ENCODE peak calls at places on chromosomes 4 and X, in seven cellular contexts. One of them, this sample, is unnamed.
A peak's percentile ranks its signal among the peaks of the same experiment; 100 is the strongest.

GRCh38 chrX:83501003-83501402 is 7.1 kb upstream of the POU3F4 start:
- DNase-seq in frontal cortex: no peak
- DNase-seq in DMS53: no peak
- DNase-seq in stimulated activated CD8-positive, alpha-beta memory T cell treated with anti-CD3 and anti-CD28 coated beads, Interleukin-15, amount 100 ng/mL, for 4 hours: no peak
- DNase-seq in stimulated activated CD4-positive, alpha-beta T cell treated with anti-CD3 and anti-CD28 coated beads, Interleukin-4, amount 100 ng/mL, for 24 hours: no peak
- DNase-seq in activated T-cell treated with anti-CD3 and anti-CD28 coated beads, Interleukin-2, amount 50 U/mL, for 72 hours: no peak
- DNase-seq in neural crest cell: no peak
- DNase-seq in this sample: no peak

GRCh38 chrX:84188320-84188834 is 378 bp upstream of the RPS6KA6 start:
- DNase-seq in frontal cortex: peak; percentile 33
- DNase-seq in DMS53: peak; percentile 80
- DNase-seq in stimulated activated CD8-positive, alpha-beta memory T cell treated with anti-CD3 and anti-CD28 coated beads, Interleukin-15, amount 100 ng/mL, for 4 hours: no peak
- DNase-seq in stimulated activated CD4-positive, alpha-beta T cell treated with anti-CD3 and anti-CD28 coated beads, Interleukin-4, amount 100 ng/mL, for 24 hours: no peak
- DNase-seq in activated T-cell treated with anti-CD3 and anti-CD28 coated beads, Interleukin-2, amount 50 U/mL, for 72 hours: no peak
- DNase-seq in neural crest cell: peak; percentile 44
- DNase-seq in this sample: no peak

GRCh38 chrX:153944140-153944799 is at the start of gene RENBP:
- DNase-seq in frontal cortex: no peak
- DNase-seq in DMS53: peak; percentile 33
- DNase-seq in stimulated activated CD8-positive, alpha-beta memory T cell treated with anti-CD3 and anti-CD28 coated beads, Interleukin-15, amount 100 ng/mL, for 4 hours: no peak
- DNase-seq in stimulated activated CD4-positive, alpha-beta T cell treated with anti-CD3 and anti-CD28 coated beads, Interleukin-4, amount 100 ng/mL, for 24 hours: peak; percentile 49
- DNase-seq in activated T-cell treated with anti-CD3 and anti-CD28 coated beads, Interleukin-2, amount 50 U/mL, for 72 hours: peak; percentile 54
- DNase-seq in neural crest cell: peak; percentile 44
- DNase-seq in this sample: no peak

GRCh38 chr4:111214371-111214770 is 591.5 kb upstream of the PITX2 start:
- DNase-seq in frontal cortex: no peak
- DNase-seq in DMS53: no peak
- DNase-seq in stimulated activated CD8-positive, alpha-beta memory T cell treated with anti-CD3 and anti-CD28 coated beads, Interleukin-15, amount 100 ng/mL, for 4 hours: no peak
- DNase-seq in stimulated activated CD4-positive, alpha-beta T cell treated with anti-CD3 and anti-CD28 coated beads, Interleukin-4, amount 100 ng/mL, for 24 hours: no peak
- DNase-seq in activated T-cell treated with anti-CD3 and anti-CD28 coated beads, Interleukin-2, amount 50 U/mL, for 72 hours: no peak
- DNase-seq in neural crest cell: no peak
- DNase-seq in this sample: no peak

GRCh38 chr4:16082424-16083216 is 1.2 kb downstream of the PROM1 start:
- DNase-seq in frontal cortex: peak; percentile 33
- DNase-seq in DMS53: peak; percentile 83
- DNase-seq in stimulated activated CD8-positive, alpha-beta memory T cell treated with anti-CD3 and anti-CD28 coated beads, Interleukin-15, amount 100 ng/mL, for 4 hours: no peak
- DNase-seq in stimulated activated CD4-positive, alpha-beta T cell treated with anti-CD3 and anti-CD28 coated beads, Interleukin-4, amount 100 ng/mL, for 24 hours: no peak
- DNase-seq in activated T-cell treated with anti-CD3 and anti-CD28 coated beads, Interleukin-2, amount 50 U/mL, for 72 hours: peak; percentile 30
- DNase-seq in neural crest cell: peak; percentile 66
- DNase-seq in this sample: peak; percentile 11

GRCh38 chr4:90792689-90793088 is 665.5 kb downstream of the CCSER1 start:
- DNase-seq in frontal cortex: no peak
- DNase-seq in DMS53: no peak
- DNase-seq in stimulated activated CD8-positive, alpha-beta memory T cell treated with anti-CD3 and anti-CD28 coated beads, Interleukin-15, amount 100 ng/mL, for 4 hours: no peak
- DNase-seq in stimulated activated CD4-positive, alpha-beta T cell treated with anti-CD3 and anti-CD28 coated beads, Interleukin-4, amount 100 ng/mL, for 24 hours: no peak
- DNase-seq in activated T-cell treated with anti-CD3 and anti-CD28 coated beads, Interleukin-2, amount 50 U/mL, for 72 hours: no peak
- DNase-seq in neural crest cell: no peak
- DNase-seq in this sample: no peak

GRCh38 chr4:101229116-101229515 is 118.2 kb downstream of the PPP3CA start:
- DNase-seq in frontal cortex: no peak
- DNase-seq in DMS53: no peak
- DNase-seq in stimulated activated CD8-positive, alpha-beta memory T cell treated with anti-CD3 and anti-CD28 coated beads, Interleukin-15, amount 100 ng/mL, for 4 hours: no peak
- DNase-seq in stimulated activated CD4-positive, alpha-beta T cell treated with anti-CD3 and anti-CD28 coated beads, Interleukin-4, amount 100 ng/mL, for 24 hours: no peak
- DNase-seq in activated T-cell treated with anti-CD3 and anti-CD28 coated beads, Interleukin-2, amount 50 U/mL, for 72 hours: no peak
- DNase-seq in neural crest cell: no peak
- DNase-seq in this sample: no peak

GRCh38 chrX:49754238-49754857 is 58.6 kb upstream of the PAGE1 start:
- DNase-seq in frontal cortex: no peak
- DNase-seq in DMS53: peak; percentile 77
- DNase-seq in stimulated activated CD8-positive, alpha-beta memory T cell treated with anti-CD3 and anti-CD28 coated beads, Interleukin-15, amount 100 ng/mL, for 4 hours: peak; percentile 0
- DNase-seq in stimulated activated CD4-positive, alpha-beta T cell treated with anti-CD3 and anti-CD28 coated beads, Interleukin-4, amount 100 ng/mL, for 24 hours: peak; percentile 45
- DNase-seq in activated T-cell treated with anti-CD3 and anti-CD28 coated beads, Interleukin-2, amount 50 U/mL, for 72 hours: peak; percentile 52
- DNase-seq in neural crest cell: peak; percentile 32
- DNase-seq in this sample: peak; percentile 6

GRCh38 chrX:12896935-12897334 is 9.5 kb upstream of the TLR8 start:
- DNase-seq in frontal cortex: no peak
- DNase-seq in DMS53: no peak
- DNase-seq in stimulated activated CD8-positive, alpha-beta memory T cell treated with anti-CD3 and anti-CD28 coated beads, Interleukin-15, amount 100 ng/mL, for 4 hours: no peak
- DNase-seq in stimulated activated CD4-positive, alpha-beta T cell treated with anti-CD3 and anti-CD28 coated beads, Interleukin-4, amount 100 ng/mL, for 24 hours: no peak
- DNase-seq in activated T-cell treated with anti-CD3 and anti-CD28 coated beads, Interleukin-2, amount 50 U/mL, for 72 hours: no peak
- DNase-seq in neural crest cell: no peak
- DNase-seq in this sample: no peak

GRCh38 chr4:149291463-149291862 is 524.2 kb downstream of the IQCM start:
- DNase-seq in frontal cortex: no peak
- DNase-seq in DMS53: peak; percentile 20
- DNase-seq in stimulated activated CD8-positive, alpha-beta memory T cell treated with anti-CD3 and anti-CD28 coated beads, Interleukin-15, amount 100 ng/mL, for 4 hours: no peak
- DNase-seq in stimulated activated CD4-positive, alpha-beta T cell treated with anti-CD3 and anti-CD28 coated beads, Interleukin-4, amount 100 ng/mL, for 24 hours: no peak
- DNase-seq in activated T-cell treated with anti-CD3 and anti-CD28 coated beads, Interleukin-2, amount 50 U/mL, for 72 hours: no peak
- DNase-seq in neural crest cell: no peak
- DNase-seq in this sample: no peak

GRCh38 chr4:4614925-4615678 is 73.3 kb upstream of the STX18 start:
- DNase-seq in frontal cortex: no peak
- DNase-seq in DMS53: no peak
- DNase-seq in stimulated activated CD8-positive, alpha-beta memory T cell treated with anti-CD3 and anti-CD28 coated beads, Interleukin-15, amount 100 ng/mL, for 4 hours: no peak
- DNase-seq in stimulated activated CD4-positive, alpha-beta T cell treated with anti-CD3 and anti-CD28 coated beads, Interleukin-4, amount 100 ng/mL, for 24 hours: no peak
- DNase-seq in activated T-cell treated with anti-CD3 and anti-CD28 coated beads, Interleukin-2, amount 50 U/mL, for 72 hours: no peak
- DNase-seq in neural crest cell: no peak
- DNase-seq in this sample: no peak

GRCh38 chrX:71082778-71083177 is 12.9 kb upstream of the FOXO4 start:
- DNase-seq in frontal cortex: no peak
- DNase-seq in DMS53: no peak
- DNase-seq in stimulated activated CD8-positive, alpha-beta memory T cell treated with anti-CD3 and anti-CD28 coated beads, Interleukin-15, amount 100 ng/mL, for 4 hours: no peak
- DNase-seq in stimulated activated CD4-positive, alpha-beta T cell treated with anti-CD3 and anti-CD28 coated beads, Interleukin-4, amount 100 ng/mL, for 24 hours: no peak
- DNase-seq in activated T-cell treated with anti-CD3 and anti-CD28 coated beads, Interleukin-2, amount 50 U/mL, for 72 hours: no peak
- DNase-seq in neural crest cell: no peak
- DNase-seq in this sample: no peak

GRCh38 chrX:155148724-155149537 is 67.3 kb upstream of the VBP1 start:
- DNase-seq in frontal cortex: no peak
- DNase-seq in DMS53: peak; percentile 61
- DNase-seq in stimulated activated CD8-positive, alpha-beta memory T cell treated with anti-CD3 and anti-CD28 coated beads, Interleukin-15, amount 100 ng/mL, for 4 hours: no peak
- DNase-seq in stimulated activated CD4-positive, alpha-beta T cell treated with anti-CD3 and anti-CD28 coated beads, Interleukin-4, amount 100 ng/mL, for 24 hours: peak; percentile 33
- DNase-seq in activated T-cell treated with anti-CD3 and anti-CD28 coated beads, Interleukin-2, amount 50 U/mL, for 72 hours: peak; percentile 42
- DNase-seq in neural crest cell: peak; percentile 12
- DNase-seq in this sample: no peak

This sample was measured in T-helper 2 cell treated with Interferon-gamma antibody and Interleukin-4, amounts not matched to agents 5 μg/mL and 100 μg/mL, for 36 hours.